ENCODE peak calls at places on chromosomes 11 and 22, in seven cellular contexts. Z is progenitor cell of endocrine pancreas; Q is left ventricle myocardium inferior; L is MM.1S; B is colonic mucosa; K is BJ; P is activated CD8-positive, alpha-beta T cell treated with anti-CD3 and anti-CD28 coated beads for 36 hours. A is an unnamed sample.

GRCh38 chr11:92826136-92826535 is 143.3 kb upstream of the MTNR1B start:
- DNase-seq in K (peak; percentile 31), L (no peak), Z (no peak), B (no peak), P (no peak), Q (no peak), A (no peak)

GRCh38 chr22:49998718-49999062 is 13.9 kb downstream of the IL17REL start:
- DNase-seq in Q (no peak), B (no peak), Z (no peak), P (no peak), K (no peak), L (no peak), A (no peak)

GRCh38 chr11:20529757-20530156 is 69.7 kb upstream of the SLC6A5 start:
- DNase-seq in Q (no peak), K (no peak), L (no peak), P (no peak), B (no peak), Z (no peak), A (no peak)

GRCh38 chr11:119584193-119585037 is 144.6 kb downstream of the NECTIN1 start:
- DNase-seq in Z (peak; percentile 25), K (no peak), L (peak; percentile 48), P (peak; percentile 17), Q (no peak), B (peak; percentile 35), A (peak; percentile 72)

GRCh38 chr11:134386945-134387344 is 25.1 kb downstream of the B3GAT1 start:
- DNase-seq in K (no peak), P (no peak), B (no peak), L (no peak), Z (no peak), Q (no peak), A (no peak)

GRCh38 chr22:44618400-44618799 is 83.6 kb upstream of the PRR5 start:
- DNase-seq in K (no peak), B (no peak), P (no peak), Q (no peak), L (no peak), Z (no peak), A (no peak)

GRCh38 chr11:134674974-134675373 is 262.9 kb upstream of the B3GAT1 start:
- DNase-seq in P (no peak), Z (no peak), K (no peak), Q (no peak), L (no peak), B (no peak), A (no peak)

GRCh38 chr22:36644333-36644757 is 59.2 kb downstream of the CACNG2 start:
- DNase-seq in P (peak; percentile 45), B (peak; percentile 26), L (peak; percentile 56), Q (no peak), Z (peak; percentile 57), K (peak; percentile 37), A (peak; percentile 57)

GRCh38 chr11:43963221-43963620 is 20.8 kb downstream of the C11orf96 start:
- DNase-seq in P (no peak), Q (no peak), K (no peak), B (no peak), Z (no peak), L (no peak), A (no peak)

GRCh38 chr11:123509737-123510578 is 79.9 kb downstream of the GRAMD1B start:
- DNase-seq in B (no peak), Z (no peak), Q (no peak), K (no peak), P (no peak), L (no peak), A (no peak)

GRCh38 chr11:129061466-129062194 is 119.0 kb upstream of the TP53AIP1 start:
- DNase-seq in B (no peak), P (no peak), L (no peak), Z (no peak), K (peak; percentile 6), Q (no peak), A (no peak)

GRCh38 chr11:71470956-71471355 is 18.0 kb downstream of the NADSYN1 start:
- DNase-seq in Q (no peak), Z (no peak), L (no peak), K (no peak), P (no peak), B (no peak), A (no peak)

GRCh38 chr11:74641905-74642304 is 49.5 kb downstream of the POLD3 start:
- DNase-seq in L (no peak), K (no peak), P (no peak), Q (no peak), B (no peak), Z (no peak), A (no peak)

GRCh38 chr11:93689166-93689734 is 27.8 kb downstream of the CEP295 start:
- DNase-seq in L (no peak), K (no peak), P (peak; percentile 40), Q (no peak), Z (no peak), B (no peak), A (no peak)

GRCh38 chr22:32531228-32531627 is 56.6 kb downstream of the FBXO7 start:
- DNase-seq in B (no peak), K (no peak), P (no peak), Q (no peak), L (no peak), Z (no peak), A (no peak)

GRCh38 chr22:42180349-42180842 is 49.8 kb upstream of the CYP2D6 start:
- DNase-seq in Z (no peak), L (no peak), B (no peak), K (no peak), P (peak; percentile 67), Q (no peak), A (no peak)

GRCh38 chr11:6225024-6225423 is 9.4 kb downstream of the FHIP1B start:
- DNase-seq in P (no peak), B (no peak), Q (no peak), Z (no peak), L (no peak), K (no peak), A (no peak)

GRCh38 chr22:28989912-28990311 is 71.7 kb downstream of the C22orf31 start:
- DNase-seq in K (no peak), Z (no peak), Q (no peak), P (no peak), L (no peak), B (no peak), A (no peak)

A was measured in HAP-1.